ENCODE peak calls at places on chromosomes 6 and 20, in nine cellular contexts. N is left colon; P is SJSA1; Y is Kasumi-1; Q is effector memory CD4-positive, alpha-beta T cell; A is activated gamma-delta T cell treated with Interleukin-2 at 50 U/mL for 16 hours; O is glutamatergic neuron; K is T-helper 2 cell; W is stimulated activated CD8-positive, alpha-beta memory T cell treated with anti-CD3 and anti-CD28 coated beads, Interleukin-15, amount 100 ng/mL, for 1 hour. T is an unnamed sample.

GRCh38 chr6:130848945-130849344 is 21.7 kb downstream of the SMLR1 start:
- DNase-seq in Q (no peak), N (no peak), K (peak; percentile 80), Y (peak; percentile 8), A (no peak), P (no peak), W (no peak), O (no peak), T (no peak)

GRCh38 chr20:13009682-13010406 is 1.1 kb downstream of the SPTLC3 start:
- DNase-seq in K (peak; percentile 5), N (peak; percentile 44), W (no peak), P (peak; percentile 56), O (no peak), A (no peak), Q (no peak), Y (peak; percentile 94), T (peak; percentile 57)

GRCh38 chr20:45407067-45407745 is 883 bp upstream of the DBNDD2 start:
- DNase-seq in K (no peak), Y (no peak), P (no peak), N (peak; percentile 41), O (peak; percentile 40), A (no peak), W (no peak), Q (no peak), T (no peak)

GRCh38 chr6:35181313-35181932 is 32.3 kb upstream of the SCUBE3 start:
- DNase-seq in K (no peak), O (no peak), Q (no peak), N (no peak), P (no peak), Y (no peak), A (no peak), W (no peak), T (peak; percentile 70)

GRCh38 chr6:32194825-32195651 is 2.6 kb upstream of the GPSM3 start:
- DNase-seq in Q (no peak), A (no peak), K (peak; percentile 63), Y (peak; percentile 86), W (no peak), O (no peak), P (peak; percentile 46), N (no peak), T (peak; percentile 24)

GRCh38 chr6:105844275-105844848 is 241.8 kb upstream of the PRDM1 start:
- DNase-seq in K (no peak), N (no peak), Q (no peak), Y (no peak), W (no peak), A (no peak), P (no peak), O (no peak), T (no peak)

GRCh38 chr20:47727170-47727880 is 58.0 kb downstream of the SULF2 start:
- DNase-seq in Q (peak; percentile 54), W (peak; percentile 28), N (peak; percentile 73), O (no peak), K (peak; percentile 99), A (peak; percentile 70), P (no peak), Y (peak; percentile 96), T (no peak)

GRCh38 chr20:17995967-17996819 is 27.4 kb downstream of the MGME1 start:
- DNase-seq in Q (peak; percentile 18), W (no peak), P (no peak), O (no peak), A (peak; percentile 31), Y (peak; percentile 89), N (no peak), K (peak; percentile 72), T (no peak)

T was measured in smooth muscle cell of the brain vasculature.